ENCODE peak calls at places on chromosomes 7 and 10, in six cellular contexts. O is endothelial cell of umbilical vein, M is fibroblast of lung, U is PC-3, L is hepatocyte, F is IMR-90. E is an unnamed sample.

GRCh38 chr7:128919881-128920789 is 9.6 kb upstream of the KCP start:
- DNase-seq in O (no peak), M (no peak), U (no peak), L (no peak), F (no peak), E (peak)

GRCh38 chr7:141045126-141045841 is 28.6 kb upstream of the TMEM178B start:
- DNase-seq in O (no peak), M (no peak), U (no peak), L (no peak), F (peak), E (peak)

GRCh38 chr10:123018531-123018930 is 9.7 kb downstream of the ACADSB start:
- DNase-seq in O (no peak), M (no peak), U (no peak), L (no peak), F (no peak), E (no peak)

GRCh38 chr7:83856094-83856493 is 207.2 kb upstream of the SEMA3E start:
- DNase-seq in O (no peak), M (no peak), U (no peak), L (no peak), F (no peak), E (no peak)

GRCh38 chr10:80855348-80855971 is 317.8 kb downstream of the SH2D4B start:
- DNase-seq in O (no peak), M (no peak), U (no peak), L (peak), F (no peak), E (no peak)

GRCh38 chr10:86968271-86968993 is at the start of gene ADIRF:
- DNase-seq in O (peak), M (no peak), U (peak), L (peak), F (no peak), E (peak)

GRCh38 chr7:106679153-106679931 is 18.4 kb upstream of the CCDC71L start:
- DNase-seq in O (peak), M (peak), U (peak), L (peak), F (peak), E (no peak)

GRCh38 chr7:6294839-6295238 is 22.4 kb upstream of the CYTH3 start:
- DNase-seq in O (no peak), M (no peak), U (no peak), L (no peak), F (no peak), E (no peak)

DNA sequence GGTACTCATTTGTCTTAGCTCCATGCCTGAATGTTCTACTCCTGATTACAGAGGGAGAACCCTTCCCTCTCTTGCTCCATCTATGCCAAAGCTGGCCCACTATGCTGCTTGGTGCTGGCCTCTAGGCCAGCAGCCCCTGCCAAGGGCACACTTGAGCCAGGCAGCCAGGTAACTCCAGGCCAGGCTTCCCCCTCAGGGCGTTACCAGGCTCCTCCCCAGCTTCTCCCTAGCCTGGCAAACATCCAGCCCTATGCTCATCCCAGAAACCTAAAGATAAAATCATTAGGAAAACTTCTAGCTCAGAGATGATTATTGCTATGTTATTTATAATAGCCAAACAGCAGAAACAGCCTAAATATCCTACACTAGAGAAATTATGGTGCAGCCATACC is 103.7 kb downstream of the KCNMA1 start:
- DNase-seq in O (no peak), M (no peak), U (peak), L (no peak), F (no peak), E (no peak)
- H3K4me2 ChIP-seq in O (no peak), M (no peak), U (peak), L (no peak), F (no peak), E (no peak)

DNA sequence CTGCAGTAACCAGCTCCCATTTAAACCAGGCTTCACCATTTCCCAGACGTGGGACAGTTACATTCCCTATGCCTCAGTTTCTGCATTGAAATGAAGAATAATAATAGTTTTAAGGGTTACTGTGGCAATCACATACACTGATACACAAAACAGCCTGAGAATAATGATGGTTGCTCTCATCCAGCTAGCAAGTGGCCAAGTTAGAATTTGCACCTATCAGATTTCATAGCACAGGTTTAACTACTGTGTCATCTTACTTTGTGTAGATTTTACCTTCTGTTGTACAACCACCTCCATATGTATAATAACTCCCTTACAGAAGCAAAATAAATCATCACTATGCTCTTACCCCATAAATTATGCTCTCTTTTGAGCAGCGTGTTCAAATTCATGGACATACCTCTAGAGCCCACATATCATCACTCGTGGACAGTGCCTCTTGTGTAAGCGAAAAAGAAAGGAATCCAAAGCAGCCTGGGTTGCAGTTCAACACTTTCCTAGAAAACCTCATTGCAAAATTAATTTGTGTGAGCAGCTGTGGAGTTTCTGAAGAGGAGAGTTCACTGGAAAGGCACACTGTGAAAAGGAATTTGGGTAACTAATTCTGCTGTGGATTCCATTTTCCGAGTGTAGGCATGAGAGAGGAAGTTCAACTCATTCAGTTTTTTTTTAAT is 492.5 kb downstream of the ARL4A start:
- DNase-seq in O (no peak), M (peak), U (no peak), L (no peak), F (no peak), E (no peak)
- H3K4me2 ChIP-seq in O (no peak), M (no peak), U (no peak), L (no peak), F (peak), E (no peak)

DNA sequence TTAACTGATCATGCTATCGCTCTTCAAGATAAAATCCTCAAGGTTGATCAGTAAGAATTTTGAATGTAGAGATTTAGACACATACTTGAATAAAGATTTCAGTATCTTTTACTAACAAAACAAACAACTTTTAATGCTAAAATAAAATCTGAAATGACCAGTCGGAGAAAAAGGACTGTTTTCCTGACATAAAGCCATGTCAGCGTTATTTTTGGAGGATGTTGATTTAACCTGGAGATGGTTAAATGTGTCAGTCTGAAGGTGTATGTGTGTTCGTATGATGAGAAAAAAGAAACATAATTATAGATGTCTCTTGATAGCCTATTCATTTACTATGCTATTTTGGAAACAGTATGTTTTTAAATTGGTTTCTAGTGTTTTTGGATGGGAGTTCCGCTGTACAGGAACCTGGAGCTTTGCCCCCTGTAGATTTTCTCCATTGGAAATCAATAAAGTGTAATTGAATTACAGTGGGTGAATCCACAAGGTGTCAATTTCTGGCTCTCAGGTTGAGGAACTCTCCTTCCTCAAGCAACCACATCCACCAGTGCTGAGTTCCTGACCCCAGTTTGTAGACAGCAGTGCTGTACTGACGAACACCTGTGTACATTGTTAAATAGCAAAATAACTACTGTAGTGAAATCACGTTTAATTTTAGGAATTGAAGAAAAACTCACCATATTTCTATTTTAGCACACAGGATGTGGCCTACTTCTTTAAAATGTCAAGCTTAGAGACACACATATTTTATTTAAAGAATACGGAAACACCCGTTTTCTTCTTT is 670.1 kb downstream of the MAGI2 start:
- DNase-seq in O (no peak), M (no peak), U (no peak), L (no peak), F (no peak), E (no peak)
- H3K4me2 ChIP-seq in O (no peak), M (no peak), U (no peak), L (no peak), F (no peak), E (no peak)

GRCh38 chr10:14014423-14014822 is 316.3 kb downstream of the FRMD4A start:
- DNase-seq in O (no peak), M (peak), U (no peak), L (no peak), F (no peak), E (no peak)

GRCh38 chr10:14019983-14020668 is 310.6 kb downstream of the FRMD4A start:
- DNase-seq in O (no peak), M (no peak), U (no peak), L (no peak), F (no peak), E (peak)

GRCh38 chr10:14017380-14017943 is 313.3 kb downstream of the FRMD4A start:
- DNase-seq in O (no peak), M (peak), U (no peak), L (no peak), F (peak), E (no peak)

GRCh38 chr10:14016011-14016536 is 314.6 kb downstream of the FRMD4A start:
- DNase-seq in O (peak), M (peak), U (no peak), L (no peak), F (peak), E (no peak)

GRCh38 chr10:14016942-14017341 is 313.8 kb downstream of the FRMD4A start:
- DNase-seq in O (no peak), M (no peak), U (no peak), L (no peak), F (no peak), E (no peak)
- H3K4me2 ChIP-seq in O (no peak), M (no peak), U (no peak), L (no peak), F (no peak), E (no peak)